ENCODE peak calls at places on chromosomes 16 and 17, in four cellular contexts. M, T, B and G are unnamed samples.

GRCh38 chr16:75921281-75921680 is 195.0 kb upstream of the CPHXL start:
- DNase-seq in B (no peak), T (no peak), M (no peak), G (no peak)

GRCh38 chr16:79915264-79916160 is 315.0 kb upstream of the MAF start:
- DNase-seq in B (no peak), M (no peak), T (no peak), G (no peak)

GRCh38 chr17:57861737-57862409 is 12.0 kb upstream of the MRPS23 start:
- DNase-seq in T (peak), B (no peak), M (peak), G (peak)

GRCh38 chr17:4711671-4712111 is 1.3 kb downstream of the ARRB2 start:
- DNase-seq in B (no peak), T (no peak), M (no peak), G (no peak)

GRCh38 chr16:69928856-69929400 is 22.2 kb upstream of the CLEC18A start:
- DNase-seq in M (no peak), T (no peak), B (no peak), G (no peak)

GRCh38 chr16:1363501-1364041 is 11.8 kb downstream of the GNPTG start:
- DNase-seq in T (peak), B (peak), M (peak), G (peak)

GRCh38 chr16:73037331-73037745 is 10.6 kb downstream of the ZFHX3 start:
- DNase-seq in T (no peak), B (peak), M (no peak), G (no peak)

GRCh38 chr16:1691956-1692355 is 13.9 kb downstream of the JPT2 start:
- DNase-seq in T (no peak), M (no peak), B (no peak), G (no peak)

GRCh38 chr16:86387461-86388440 is 122.6 kb upstream of the FOXF1 start:
- DNase-seq in T (no peak), B (peak), M (no peak), G (no peak)

GRCh38 chr16:22386976-22387375 is 12.6 kb upstream of the CDR2 start:
- DNase-seq in T (no peak), M (no peak), B (no peak), G (no peak)

GRCh38 chr16:57109500-57110105 is 17.2 kb downstream of the CPNE2 start:
- DNase-seq in T (no peak), M (no peak), B (no peak), G (no peak)

GRCh38 chr17:3944485-3945388 is 19.5 kb downstream of the ATP2A3 start:
- DNase-seq in B (peak), M (no peak), T (peak), G (peak)

GRCh38 chr17:62703776-62704380 is 76.4 kb downstream of the MRC2 start:
- DNase-seq in M (no peak), T (peak), B (peak), G (peak)

GRCh38 chr17:14813649-14814048 is 451.5 kb downstream of the PMP22 start:
- DNase-seq in B (peak), T (peak), M (peak), G (peak)

GRCh38 chr17:28047806-28048205 is 5.3 kb downstream of the NLK start:
- DNase-seq in T (no peak), M (no peak), B (no peak), G (no peak)

GRCh38 chr16:59878479-59878878 is 1144.4 kb upstream of the GOT2 start:
- DNase-seq in M (no peak), T (no peak), B (no peak), G (no peak)

GRCh38 chr17:48173191-48173590 is 65.6 kb downstream of the SNX11 start:
- DNase-seq in M (no peak), T (no peak), B (no peak), G (no peak)

GRCh38 chr17:59337741-59338299 is 6.4 kb downstream of the YPEL2 start:
- DNase-seq in T (no peak), B (no peak), M (no peak), G (no peak)

GRCh38 chr17:16910341-16910740 is 61.6 kb downstream of the TNFRSF13B start:
- DNase-seq in M (no peak), T (peak), B (no peak), G (no peak)

GRCh38 chr17:78723001-78723796 is 58.9 kb downstream of the CYTH1 start:
- DNase-seq in M (no peak), T (peak), B (no peak), G (peak)

GRCh38 chr17:40962059-40962561 is 4.6 kb downstream of the KRT39 start:
- DNase-seq in B (no peak), M (no peak), T (no peak), G (no peak)

GRCh38 chr17:40153603-40154238 is 13.4 kb downstream of the CASC3 start:
- DNase-seq in T (no peak), M (no peak), B (no peak), G (no peak)

GRCh38 chr17:56045907-56046306 is 107.4 kb upstream of the ANKFN1 start:
- DNase-seq in M (no peak), T (no peak), B (no peak), G (no peak)

DNA sequence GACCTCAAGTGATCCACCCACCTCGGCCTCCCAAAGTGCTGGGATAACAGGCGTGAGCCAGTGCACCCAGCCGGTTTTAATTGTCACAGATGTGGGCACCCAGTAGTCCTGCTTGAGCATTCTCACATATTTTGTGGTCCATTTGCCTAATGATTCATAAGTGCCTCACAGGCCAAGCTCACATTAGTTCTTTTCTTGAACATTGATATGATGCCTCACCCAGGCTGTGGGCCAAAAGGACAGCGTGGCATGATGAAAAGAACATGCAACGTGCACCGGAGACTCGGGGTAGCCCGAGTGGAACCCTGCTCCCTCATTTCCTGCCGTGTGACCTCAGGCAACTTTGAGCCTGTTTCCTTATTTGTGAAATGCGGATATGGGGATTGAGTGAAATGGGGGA is 181.9 kb downstream of the SNX29 start:
- DNase-seq in T (no peak), B (no peak), M (no peak), G (no peak)
- TF ChIP-seq ATF3 in T (no peak), B (no peak), M (no peak), G (no peak)

GRCh38 chr17:15883617-15884111 is 61.3 kb upstream of the ADORA2B start:
- DNase-seq in T (no peak), B (no peak), M (no peak), G (no peak)
- TF ChIP-seq JUN in T (no peak), B (no peak), M (no peak), G (no peak)

GRCh38 chr17:64694207-64694606 is 32.1 kb upstream of the SMURF2 start:
- DNase-seq in B (no peak), T (no peak), M (peak), G (no peak)
- TF ChIP-seq ATF3 in B (peak), T (no peak), M (peak), G (no peak)

GRCh38 chr16:87855852-87856715 is 13.2 kb downstream of the SLC7A5 start:
- DNase-seq in M (peak), B (no peak), T (no peak), G (no peak)
- TF ChIP-seq JUN in M (no peak), B (no peak), T (no peak), G (no peak)

GRCh38 chr17:18919963-18920362 is 32.0 kb upstream of the SLC5A10 start:
- DNase-seq in B (no peak), M (peak), T (no peak), G (no peak)
- TF ChIP-seq ATF3 in B (no peak), M (no peak), T (no peak), G (no peak)

GRCh38 chr16:11361043-11361442 is 15.8 kb downstream of the RMI2 start:
- DNase-seq in T (no peak), M (no peak), B (no peak), G (no peak)

GRCh38 chr16:11356573-11357331 is 11.5 kb downstream of the RMI2 start:
- DNase-seq in B (peak), T (peak), M (peak), G (peak)

GRCh38 chr16:11360581-11360980 is 15.3 kb downstream of the RMI2 start:
- DNase-seq in M (no peak), B (no peak), T (no peak), G (no peak)

GRCh38 chr16:11358531-11358930 is 13.3 kb downstream of the RMI2 start:
- DNase-seq in B (no peak), T (no peak), M (no peak), G (no peak)

DNA sequence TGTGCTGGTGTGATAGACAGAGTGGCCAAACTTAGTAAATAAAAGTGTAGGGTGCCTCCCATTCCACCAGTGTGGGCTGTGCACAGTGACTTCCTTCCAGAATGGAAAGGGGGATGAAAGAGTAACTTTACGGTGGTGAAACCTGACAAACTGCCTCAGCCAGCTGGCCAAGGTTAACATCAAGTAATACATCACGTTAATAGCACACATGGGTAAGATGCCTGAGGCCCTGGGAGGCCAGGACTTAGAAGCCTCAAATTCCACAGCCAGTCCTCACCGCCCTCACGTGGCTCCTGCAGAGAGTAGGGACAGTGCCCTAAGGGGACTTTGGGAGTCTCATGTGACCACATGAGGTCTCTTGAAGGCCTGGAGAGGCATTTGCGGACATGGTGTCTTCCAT is 14.1 kb downstream of the RMI2 start:
- DNase-seq in T (no peak), B (no peak), M (no peak), G (no peak)
- TF ChIP-seq JUN in T (no peak), B (no peak), M (no peak), G (no peak)

DNA sequence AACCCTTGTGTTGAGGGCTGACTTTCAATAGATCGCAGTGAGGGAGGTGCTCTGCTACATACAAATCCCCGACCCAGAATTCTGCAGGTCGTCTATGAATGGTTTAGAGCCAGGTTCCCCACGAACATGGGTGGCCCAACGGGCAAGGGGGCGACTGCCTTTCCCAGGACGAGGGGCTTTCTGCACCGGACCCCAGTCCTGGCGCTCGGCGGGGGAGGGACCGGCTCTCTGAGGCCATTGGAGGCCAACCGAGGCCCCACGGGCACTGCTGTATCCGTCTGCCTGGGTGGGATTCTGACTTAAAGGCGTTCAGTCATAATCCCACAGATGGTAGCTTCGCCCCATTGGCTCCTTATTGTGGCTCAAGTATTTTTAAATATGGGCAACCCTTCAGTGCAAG is 21.2 kb downstream of the SEC14L1 start:
- DNase-seq in T (no peak), M (no peak), B (no peak), G (no peak)
- TF ChIP-seq ATF3 in T (no peak), M (no peak), B (no peak), G (no peak)

GRCh38 chr17:51734462-51734861 is 424.1 kb downstream of the CA10 start:
- DNase-seq in M (no peak), B (no peak), T (peak), G (peak)
- TF ChIP-seq JUN in M (no peak), B (no peak), T (no peak), G (no peak)